ENCODE peak calls at places on chromosome 3, in nine cellular contexts. C is fibroblast of lung, H is upper lobe of right lung, B is HFFc6, F is Peyer's patch, P is fibroblast of mammary gland, S is neural progenitor cell, V is psoas muscle, I is glutamatergic neuron. O is an unnamed sample.

GRCh38 chr3:175356899-175357324 is 497.8 kb downstream of the NAALADL2 start:
- DNase-seq in C (peak), H (no peak), B (peak), F (no peak), P (peak), S (no peak), V (no peak), I (no peak), O (no peak)

GRCh38 chr3:110521019-110521418 is 550.6 kb upstream of the NECTIN3 start:
- DNase-seq in C (peak), H (no peak), B (peak), F (no peak), P (peak), S (no peak), V (no peak), I (no peak), O (no peak)

GRCh38 chr3:72036899-72037298 is 252.0 kb upstream of the PROK2 start:
- DNase-seq in C (peak), H (no peak), B (peak), F (no peak), P (peak), S (no peak), V (no peak), I (no peak), O (no peak)

GRCh38 chr3:20484126-20484525 is 298.1 kb upstream of the SGO1 start:
- DNase-seq in C (no peak), H (no peak), B (no peak), F (no peak), P (no peak), S (no peak), V (no peak), I (no peak), O (no peak)

GRCh38 chr3:195162033-195162669 is 108.8 kb downstream of the XXYLT1 start:
- DNase-seq in C (no peak), H (no peak), B (no peak), F (no peak), P (no peak), S (no peak), V (no peak), I (no peak), O (peak)

GRCh38 chr3:189316296-189317019 is 144.7 kb downstream of the TPRG1 start:
- DNase-seq in C (no peak), H (no peak), B (no peak), F (no peak), P (no peak), S (no peak), V (no peak), I (no peak), O (no peak)

GRCh38 chr3:78201066-78201465 is 1161.2 kb downstream of the ROBO2 start:
- DNase-seq in C (peak), H (no peak), B (no peak), F (no peak), P (peak), S (no peak), V (no peak), I (no peak), O (no peak)

GRCh38 chr3:157508461-157508860 is 5.2 kb upstream of the VEPH1 start:
- DNase-seq in C (no peak), H (no peak), B (no peak), F (no peak), P (no peak), S (no peak), V (no peak), I (no peak), O (no peak)

GRCh38 chr3:184325715-184326114 is 11.3 kb downstream of the EIF4G1 start:
- DNase-seq in C (no peak), H (no peak), B (no peak), F (no peak), P (no peak), S (no peak), V (no peak), I (no peak), O (no peak)

GRCh38 chr3:133926736-133927542 is 31.3 kb upstream of the RAB6B start:
- DNase-seq in C (no peak), H (no peak), B (no peak), F (no peak), P (peak), S (peak), V (no peak), I (no peak), O (peak)

GRCh38 chr3:49098429-49098828 is 4.6 kb upstream of the QRICH1 start:
- DNase-seq in C (no peak), H (no peak), B (no peak), F (peak), P (peak), S (no peak), V (no peak), I (no peak), O (no peak)

GRCh38 chr3:2656806-2657205 is 453.4 kb downstream of the IL5RA start:
- DNase-seq in C (peak), H (no peak), B (no peak), F (no peak), P (no peak), S (no peak), V (no peak), I (no peak), O (no peak)

GRCh38 chr3:52842424-52842823 is 7.6 kb upstream of the MUSTN1 start:
- DNase-seq in C (no peak), H (no peak), B (no peak), F (no peak), P (no peak), S (no peak), V (no peak), I (no peak), O (no peak)

GRCh38 chr3:101229681-101230080 is 90.7 kb downstream of the IMPG2 start:
- DNase-seq in C (peak), H (no peak), B (peak), F (no peak), P (no peak), S (no peak), V (no peak), I (no peak), O (no peak)
- TF ChIP-seq CTCF in C (peak), H (no peak), B (peak), F (peak), P (peak), S (no peak), V (no peak), I (no peak), O (no peak)

DNA sequence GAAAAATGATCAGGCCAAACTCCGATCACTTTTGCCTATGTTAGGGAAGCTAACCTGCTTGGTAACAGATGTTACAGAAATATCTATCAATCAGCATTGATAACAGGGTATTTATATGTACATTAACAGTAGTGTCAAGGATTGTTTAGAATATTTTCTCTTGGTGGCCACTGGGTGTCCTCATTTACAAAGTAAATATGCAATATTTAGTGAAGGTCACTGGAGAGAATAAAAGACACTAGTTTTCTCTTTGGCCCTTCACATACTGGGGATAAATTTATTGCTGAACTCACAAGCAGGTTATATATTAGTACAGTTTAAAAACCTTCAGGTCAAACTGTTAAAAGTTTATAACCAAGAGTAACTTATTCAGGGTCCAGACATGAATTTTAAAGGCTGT is 69.0 kb downstream of the TIGIT start:
- DNase-seq in C (peak), H (no peak), B (peak), F (no peak), P (peak), S (no peak), V (no peak), I (no peak), O (peak)
- TF ChIP-seq CTCF in C (peak), H (peak), B (peak), F (peak), P (peak), S (peak), V (peak), I (peak), O (peak)

GRCh38 chr3:50146316-50146901 is 8.7 kb upstream of the SEMA3F start:
- DNase-seq in C (no peak), H (no peak), B (no peak), F (no peak), P (no peak), S (no peak), V (no peak), I (no peak), O (no peak)
- TF ChIP-seq CTCF in C (no peak), H (no peak), B (peak), F (no peak), P (no peak), S (peak), V (no peak), I (no peak), O (no peak)

GRCh38 chr3:99751649-99752048 is 66.0 kb upstream of the CMSS1 start:
- DNase-seq in C (peak), H (no peak), B (peak), F (no peak), P (peak), S (no peak), V (no peak), I (no peak), O (no peak)

GRCh38 chr3:99753268-99753975 is 64.2 kb upstream of the CMSS1 start:
- DNase-seq in C (peak), H (no peak), B (peak), F (no peak), P (peak), S (peak), V (no peak), I (no peak), O (peak)

GRCh38 chr3:99757948-99758347 is 59.7 kb upstream of the CMSS1 start:
- DNase-seq in C (no peak), H (no peak), B (no peak), F (no peak), P (no peak), S (no peak), V (no peak), I (no peak), O (no peak)

GRCh38 chr3:99758502-99759177 is 59.0 kb upstream of the CMSS1 start:
- DNase-seq in C (no peak), H (no peak), B (no peak), F (no peak), P (no peak), S (no peak), V (no peak), I (no peak), O (no peak)

DNA sequence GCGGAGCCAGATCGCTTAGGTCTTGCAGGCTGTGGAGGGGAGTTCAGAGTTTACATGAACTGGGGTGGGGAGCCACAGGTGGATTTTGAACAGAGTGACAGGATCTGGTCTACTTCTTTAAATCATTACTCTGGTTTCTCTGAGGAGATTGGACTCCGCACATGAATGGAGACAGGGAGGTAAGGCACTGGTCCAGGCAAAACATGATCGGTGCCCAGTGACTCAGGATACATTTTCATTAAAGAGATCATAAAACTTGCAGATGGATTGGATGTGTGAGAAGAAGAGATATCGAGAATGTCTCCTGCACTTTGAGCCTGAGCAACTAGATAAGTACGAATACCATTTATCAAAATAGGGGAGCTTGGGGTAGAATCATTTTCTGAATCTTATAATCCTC is 61.8 kb upstream of the CMSS1 start:
- DNase-seq in C (no peak), H (no peak), B (no peak), F (no peak), P (peak), S (no peak), V (no peak), I (no peak), O (no peak)
- TF ChIP-seq CTCF in C (no peak), H (no peak), B (no peak), F (no peak), P (no peak), S (no peak), V (no peak), I (no peak), O (no peak)

DNA sequence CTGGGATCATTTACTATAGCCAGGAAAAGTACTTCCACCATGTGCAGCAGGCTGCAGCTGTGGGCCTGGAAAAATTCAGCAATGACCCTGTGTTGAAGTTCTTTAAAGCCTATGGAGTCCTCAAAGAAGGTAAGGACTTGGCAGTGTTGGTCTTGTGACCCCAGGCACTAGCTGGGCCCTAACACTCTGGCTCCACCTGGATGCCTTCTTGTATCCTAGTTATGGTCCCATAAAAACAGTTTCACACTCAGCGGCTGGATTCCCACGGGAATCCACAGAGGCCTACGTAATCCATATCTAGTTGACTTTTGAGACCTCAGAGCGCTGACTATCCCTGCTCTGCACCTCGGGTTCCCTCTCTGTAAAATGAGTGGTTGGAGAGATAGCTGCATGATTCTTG is 1.6 kb downstream of the TTC21A start:
- DNase-seq in C (no peak), H (no peak), B (no peak), F (no peak), P (no peak), S (no peak), V (no peak), I (no peak), O (no peak)
- TF ChIP-seq CTCF in C (no peak), H (no peak), B (no peak), F (no peak), P (no peak), S (no peak), V (no peak), I (no peak), O (no peak)

GRCh38 chr3:84959470-84960380 is 936 bp downstream of the CADM2 start:
- DNase-seq in C (no peak), H (no peak), B (no peak), F (no peak), P (no peak), S (peak), V (no peak), I (peak), O (no peak)
- TF ChIP-seq CTCF in C (no peak), H (no peak), B (no peak), F (no peak), P (no peak), S (no peak), V (no peak), I (no peak), O (no peak)

DNA sequence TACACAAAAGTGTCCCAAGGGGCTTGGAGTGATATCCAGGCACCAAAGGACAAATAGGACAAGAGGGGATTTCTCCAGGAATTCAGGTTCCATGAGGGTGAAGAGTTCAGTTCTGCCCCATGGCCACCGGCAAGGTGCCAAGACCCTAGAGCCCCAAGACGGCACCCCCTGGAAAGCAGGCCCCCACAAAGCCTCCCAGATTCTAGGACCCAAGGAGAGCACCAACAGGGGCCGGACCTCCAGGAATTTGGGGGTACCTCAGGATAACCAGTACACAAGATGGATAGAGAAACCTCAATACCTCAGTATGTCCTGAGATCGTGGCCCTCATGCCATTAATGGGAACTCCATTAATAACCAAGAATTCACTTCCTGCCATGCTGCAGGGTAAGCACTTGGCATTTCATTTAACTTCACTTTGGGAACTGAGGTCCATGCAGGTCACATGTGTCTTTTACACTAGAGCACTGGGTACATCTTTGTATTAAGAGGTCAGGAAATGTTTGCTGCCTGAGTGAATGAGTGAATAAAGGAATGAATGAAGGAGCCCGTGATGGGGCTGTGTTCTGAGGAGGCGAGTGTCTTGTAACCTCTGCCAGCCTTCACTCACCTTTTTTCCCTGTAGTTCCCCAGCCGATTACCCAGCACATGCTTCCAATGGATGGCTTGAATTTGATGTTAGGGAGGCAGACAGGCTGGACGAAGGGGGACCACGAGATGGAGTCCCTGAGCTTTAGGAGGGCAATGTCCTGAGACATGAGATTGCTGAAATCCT is 15.5 kb upstream of the PRSS50 start:
- DNase-seq in C (peak), H (no peak), B (no peak), F (no peak), P (peak), S (no peak), V (no peak), I (no peak), O (no peak)
- TF ChIP-seq CTCF in C (peak), H (no peak), B (peak), F (no peak), P (peak), S (no peak), V (no peak), I (no peak), O (no peak)